ENCODE peak calls at places on chromosomes 12 and 14, in four cellular contexts. G is heart right ventricle, T is Panc1, A is IMR-90. Z is an unnamed sample. For H3K4me1 and H3K36me3, the result is how much of the 10 kb centered on the place peaks cover.

GRCh38 chr12:68317047-68317667 is 15.0 kb downstream of the MDM1 start:
- DNase-seq in G (peak), T (no peak), A (peak), Z (no peak)

GRCh38 chr12:52487211-52487610 is 5.8 kb downstream of the KRT6A start:
- DNase-seq in G (no peak), T (no peak), A (no peak), Z (no peak)

GRCh38 chr12:93381183-93381975 is 3.7 kb downstream of the NUDT4 start:
- DNase-seq in G (no peak), T (no peak), A (no peak), Z (peak)

GRCh38 chr14:37843969-37844607 is 248.7 kb downstream of the TTC6 start:
- DNase-seq in G (no peak), T (no peak), A (no peak), Z (no peak)

GRCh38 chr12:85831327-85831990 is 4.8 kb downstream of the RASSF9 start:
- DNase-seq in G (no peak), T (no peak), A (no peak), Z (no peak)

GRCh38 chr14:105325716-105326567 is 11.4 kb downstream of the PACS2 start:
- DNase-seq in G (no peak), T (no peak), A (no peak), Z (no peak)

GRCh38 chr14:61041704-61042103 is 60.7 kb downstream of the SLC38A6 start:
- DNase-seq in G (no peak), T (no peak), A (no peak), Z (no peak)

GRCh38 chr14:39275395-39275794 is 41.7 kb downstream of the MIA2 start:
- DNase-seq in G (no peak), T (no peak), A (no peak), Z (no peak)

GRCh38 chr12:93549174-93549573 is 23.3 kb upstream of the SOCS2 start:
- DNase-seq in G (no peak), T (no peak), A (no peak), Z (no peak)

GRCh38 chr14:60311417-60311816 is 62.4 kb downstream of the PPM1A start:
- DNase-seq in G (no peak), T (no peak), A (peak), Z (no peak)

GRCh38 chr12:103626498-103626897 is 39.4 kb downstream of the STAB2 start:
- DNase-seq in G (peak), T (no peak), A (peak), Z (no peak)

GRCh38 chr12:54017027-54017788 is 8.4 kb downstream of the HOXC8 start:
- DNase-seq in G (no peak), T (no peak), A (no peak), Z (no peak)

GRCh38 chr14:93320489-93320888 is 12.3 kb downstream of the BTBD7 start:
- DNase-seq in G (no peak), T (no peak), A (peak), Z (no peak)

GRCh38 chr12:24915501-24915900 is 33.4 kb downstream of the BCAT1 start:
- DNase-seq in G (no peak), T (no peak), A (no peak), Z (no peak)

GRCh38 chr12:113310489-113310888 is 24.4 kb downstream of the SLC8B1 start:
- DNase-seq in G (no peak), T (no peak), A (no peak), Z (no peak)

GRCh38 chr12:39375206-39375808 is 67.6 kb downstream of the KIF21A start:
- DNase-seq in G (no peak), T (no peak), A (no peak), Z (no peak)

GRCh38 chr14:99166506-99166905 is 105.5 kb downstream of the BCL11B start:
- DNase-seq in G (no peak), T (no peak), A (no peak), Z (no peak)

GRCh38 chr14:88948199-88948598 is 123.7 kb downstream of the TTC8 start:
- DNase-seq in G (no peak), T (no peak), A (peak), Z (no peak)

GRCh38 chr12:94059394-94060368 is 88.7 kb upstream of the PLXNC1 start:
- DNase-seq in G (no peak), T (no peak), A (no peak), Z (no peak)

GRCh38 chr14:71478542-71478941 is 453.7 kb upstream of the RGS6 start:
- DNase-seq in G (peak), T (no peak), A (peak), Z (no peak)

GRCh38 chr12:13171921-13172859 is 24.3 kb upstream of the EMP1 start:
- DNase-seq in G (no peak), T (no peak), A (no peak), Z (peak)

GRCh38 chr14:68939893-68940613 is 39.0 kb downstream of the ACTN1 start:
- DNase-seq in G (peak), T (peak), A (peak), Z (peak)

GRCh38 chr12:31029916-31030562 is 43.6 kb upstream of the DDX11 start:
- DNase-seq in G (peak), T (no peak), A (no peak), Z (no peak)

GRCh38 chr12:608413-608812 is 54.8 kb downstream of the NINJ2 start:
- DNase-seq in G (no peak), T (no peak), A (no peak), Z (no peak)

GRCh38 chr12:50581226-50582184 is 76.7 kb downstream of the DIP2B start:
- DNase-seq in G (no peak), T (no peak), A (peak), Z (peak)

GRCh38 chr14:106436310-106436905 is 910.0 kb downstream of the TMEM121 start:
- DNase-seq in G (no peak), T (no peak), A (no peak), Z (peak)

GRCh38 chr12:69502342-69503081 is 32.3 kb downstream of the FRS2 start:
- DNase-seq in G (no peak), T (peak), A (no peak), Z (peak)

GRCh38 chr14:35124127-35124526 is 1.8 kb downstream of the PRORP start:
- DNase-seq in G (no peak), T (no peak), A (no peak), Z (no peak)

GRCh38 chr12:107184359-107184980 is 91.1 kb upstream of the CRY1 start:
- DNase-seq in G (no peak), T (no peak), A (no peak), Z (no peak)

GRCh38 chr12:123085730-123086487 is 65.0 kb downstream of the PITPNM2 start:
- DNase-seq in G (no peak), T (no peak), A (peak), Z (no peak)

GRCh38 chr12:63066782-63067181 is 84.2 kb downstream of the AVPR1A start:
- DNase-seq in G (no peak), T (no peak), A (no peak), Z (no peak)

GRCh38 chr12:57591567-57592325 is 754 bp downstream of the PIP4K2C start:
- DNase-seq in G (no peak), T (no peak), A (peak), Z (peak)

GRCh38 chr12:76552343-76552938 is 7.1 kb downstream of the OSBPL8 start:
- DNase-seq in G (no peak), T (no peak), A (no peak), Z (no peak)

GRCh38 chr12:132188451-132189298 is 44.4 kb downstream of the NOC4L start:
- DNase-seq in G (no peak), T (no peak), A (no peak), Z (no peak)

GRCh38 chr14:92499216-92499615 is 14.4 kb upstream of the RIN3 start:
- DNase-seq in G (no peak), T (no peak), A (no peak), Z (no peak)

GRCh38 chr12:113678222-113678621 is 206.6 kb upstream of the LHX5 start:
- DNase-seq in G (no peak), T (no peak), A (no peak), Z (no peak)

GRCh38 chr14:32588448-32589320 is 259.6 kb downstream of the AKAP6 start:
- DNase-seq in G (no peak), T (no peak), A (peak), Z (no peak)
- H3K4me1 ChIP-seq in G (under half), T (under half), A (under half), Z (under half)

GRCh38 chr12:6542209-6543009 is 8.1 kb downstream of the GAPDH start:
- DNase-seq in G (no peak), T (no peak), A (no peak), Z (no peak)
- H3K27ac ChIP-seq in G (no peak), T (no peak), A (no peak), Z (no peak)

DNA sequence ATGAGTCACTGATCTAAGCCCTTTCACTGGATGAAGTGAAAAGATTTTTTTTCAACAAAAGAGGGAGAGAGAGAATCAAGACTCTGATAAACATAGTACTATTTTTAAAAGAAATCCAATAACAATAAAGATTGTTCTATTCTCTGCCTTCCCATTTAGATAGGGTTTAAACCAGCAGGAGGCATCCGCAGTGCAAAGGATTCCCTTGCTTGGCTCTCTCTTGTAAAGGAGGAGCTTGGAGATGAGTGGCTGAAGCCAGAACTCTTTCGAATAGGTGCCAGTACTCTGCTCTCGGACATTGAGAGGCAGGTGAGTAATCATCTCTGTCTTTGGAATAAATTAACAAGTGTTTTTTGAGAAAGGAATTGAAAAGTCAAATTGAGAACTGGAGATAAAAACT is 124.9 kb downstream of the DERA start:
- DNase-seq in G (no peak), T (no peak), A (no peak), Z (no peak)
- H3K36me3 ChIP-seq in G (half or more), T (under half), A (under half), Z (under half)

GRCh38 chr14:95519699-95520098 is 3.2 kb upstream of the SYNE3 start:
- DNase-seq in G (peak), T (no peak), A (peak), Z (peak)

GRCh38 chr14:95521001-95521400 is 4.6 kb upstream of the SYNE3 start:
- DNase-seq in G (no peak), T (no peak), A (no peak), Z (no peak)

GRCh38 chr14:95518045-95518751 is 1.7 kb upstream of the SYNE3 start:
- DNase-seq in G (no peak), T (no peak), A (peak), Z (no peak)

GRCh38 chr14:95522116-95522515 is 5.7 kb upstream of the SYNE3 start:
- DNase-seq in G (no peak), T (no peak), A (no peak), Z (no peak)

GRCh38 chr14:95520346-95520745 is 3.9 kb upstream of the SYNE3 start:
- DNase-seq in G (no peak), T (no peak), A (no peak), Z (no peak)
- H3K4me1 ChIP-seq in G (under half), T (under half), A (under half), Z (half or more)

GRCh38 chr14:20986811-20987210 is 3.0 kb upstream of the METTL17 start:
- DNase-seq in G (peak), T (peak), A (peak), Z (peak)
- H3K27ac ChIP-seq in G (no peak), T (no peak), A (peak), Z (peak)

GRCh38 chr12:124788936-124789555 is 74.6 kb downstream of the SCARB1 start:
- DNase-seq in G (no peak), T (no peak), A (no peak), Z (no peak)
- H3K36me3 ChIP-seq in G (half or more), T (under half), A (under half), Z (under half)

GRCh38 chr14:49970474-49971147 is 77.7 kb downstream of the ARF6 start:
- DNase-seq in G (peak), T (no peak), A (peak), Z (no peak)
- H3K4me1 ChIP-seq in G (under half), T (half or more), A (under half), Z (half or more)

GRCh38 chr12:96986883-96987523 is 79.9 kb downstream of the NEDD1 start:
- DNase-seq in G (no peak), T (no peak), A (peak), Z (no peak)
- H3K27ac ChIP-seq in G (no peak), T (no peak), A (no peak), Z (no peak)

Z was measured in SJSA1.